ENCODE peak calls at places on chromosomes 4 and X, in five cellular contexts. Y is progenitor cell of endocrine pancreas, F is cardiac muscle cell, U is A549, K is tibial nerve. P is an unnamed sample.

GRCh38 chr4:102554988-102555387 is 53.8 kb downstream of the NFKB1 start:
- DNase-seq in Y (no peak), F (no peak), U (no peak), K (no peak), P (no peak)

GRCh38 chr4:89549907-89550306 is 242.3 kb upstream of the GPRIN3 start:
- DNase-seq in Y (no peak), F (no peak), U (no peak), K (no peak), P (no peak)

GRCh38 chrX:153926863-153927685 is 1.0 kb upstream of the ARHGAP4 start:
- DNase-seq in Y (no peak), F (no peak), U (peak; percentile 45), K (no peak), P (no peak)

GRCh38 chrX:74234829-74235228 is 69.2 kb upstream of the ZCCHC13 start:
- DNase-seq in Y (no peak), F (no peak), U (peak; percentile 27), K (no peak), P (no peak)

GRCh38 chr4:162959056-162959455 is 207.6 kb downstream of the NAF1 start:
- DNase-seq in Y (no peak), F (peak; percentile 11), U (peak; percentile 7), K (no peak), P (no peak)

GRCh38 chr4:123232439-123232838 is 164.2 kb upstream of the SPRY1 start:
- DNase-seq in Y (no peak), F (no peak), U (no peak), K (no peak), P (no peak)

GRCh38 chr4:133137571-133137970 is 11.5 kb upstream of the PCDH10 start:
- DNase-seq in Y (no peak), F (no peak), U (no peak), K (no peak), P (no peak)

GRCh38 chr4:125432078-125432477 is 117.3 kb downstream of the FAT4 start:
- DNase-seq in Y (no peak), F (peak; percentile 53), U (peak; percentile 9), K (no peak), P (no peak)

GRCh38 chr4:77538574-77539157 is 67.0 kb upstream of the CXCL13 start:
- DNase-seq in Y (no peak), F (no peak), U (peak; percentile 60), K (no peak), P (no peak)

GRCh38 chr4:1572521-1572920 is 111.6 kb downstream of the FAM53A start:
- DNase-seq in Y (no peak), F (no peak), U (no peak), K (no peak), P (no peak)

GRCh38 chr4:52713456-52713937 is 37.7 kb downstream of the ERVMER34-1 start:
- DNase-seq in Y (no peak), F (peak; percentile 47), U (no peak), K (no peak), P (no peak)

GRCh38 chr4:57220734-57221133 is 110.5 kb upstream of the IGFBP7 start:
- DNase-seq in Y (no peak), F (no peak), U (no peak), K (no peak), P (no peak)

GRCh38 chrX:48997455-48997854 is 4.6 kb downstream of the GRIPAP1 start:
- DNase-seq in Y (no peak), F (no peak), U (no peak), K (no peak), P (no peak)

GRCh38 chrX:48999030-48999429 is 3.0 kb downstream of the GRIPAP1 start:
- DNase-seq in Y (no peak), F (no peak), U (no peak), K (no peak), P (no peak)

GRCh38 chrX:48996969-48997368 is 5.1 kb downstream of the GRIPAP1 start:
- DNase-seq in Y (no peak), F (peak; percentile 47), U (no peak), K (no peak), P (no peak)

GRCh38 chrX:48997865-48998264 is 4.2 kb downstream of the GRIPAP1 start:
- DNase-seq in Y (no peak), F (no peak), U (no peak), K (no peak), P (no peak)

DNA sequence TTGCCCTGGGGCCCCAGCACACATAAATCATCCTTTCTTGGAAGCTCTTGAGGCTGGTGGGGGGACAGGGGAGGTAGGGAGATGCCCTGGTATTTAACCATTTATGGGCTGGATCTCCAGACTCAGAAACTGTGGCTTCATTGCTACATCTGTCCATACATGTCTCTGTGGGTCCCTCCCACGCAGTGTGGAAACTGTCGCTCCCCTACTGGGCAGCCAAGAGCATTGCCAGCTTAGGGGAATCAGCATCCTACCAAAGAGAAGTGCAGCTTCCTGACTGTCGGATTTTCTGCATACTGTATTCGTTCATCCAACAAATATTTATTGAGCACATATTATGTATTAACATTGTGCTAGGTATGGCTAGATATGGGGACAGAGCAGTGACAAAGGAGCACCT is 3.7 kb downstream of the GRIPAP1 start:
- DNase-seq in Y (no peak), F (no peak), U (peak; percentile 30), K (no peak), P (no peak)
- TF ChIP-seq CTCF in Y (no peak), F (no peak), U (no peak), K (no peak), P (no peak)

DNA sequence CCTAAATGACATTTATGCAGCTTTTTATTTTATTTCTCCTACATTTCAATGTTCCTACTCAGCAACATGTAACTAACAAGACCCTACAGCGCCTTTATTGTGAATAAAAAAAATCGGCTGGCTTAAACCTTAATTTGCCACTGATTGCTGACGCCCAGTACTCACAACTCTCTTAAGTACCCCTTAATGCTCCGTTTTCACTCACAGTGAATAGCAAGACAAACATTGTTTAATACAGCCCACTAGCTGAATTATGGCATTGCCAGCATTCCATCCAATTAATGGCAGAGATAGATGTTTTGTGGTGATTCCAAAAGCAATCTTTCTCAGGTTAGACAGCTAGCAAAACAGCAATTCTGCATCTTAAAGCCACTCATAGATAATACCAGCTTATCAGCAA is 61.1 kb downstream of the PPARGC1A start:
- DNase-seq in Y (no peak), F (no peak), U (no peak), K (no peak), P (no peak)
- TF ChIP-seq CTCF in Y (no peak), F (no peak), U (no peak), K (no peak), P (no peak)

GRCh38 chr4:6035786-6036185 is 17.6 kb upstream of the C4orf50 start:
- DNase-seq in Y (no peak), F (no peak), U (no peak), K (no peak), P (no peak)

GRCh38 chr4:6031831-6032230 is 13.6 kb upstream of the C4orf50 start:
- DNase-seq in Y (no peak), F (no peak), U (no peak), K (no peak), P (no peak)

GRCh38 chr4:6033381-6033780 is 15.2 kb upstream of the C4orf50 start:
- DNase-seq in Y (no peak), F (no peak), U (no peak), K (no peak), P (no peak)

GRCh38 chr4:6030679-6031078 is 12.4 kb upstream of the C4orf50 start:
- DNase-seq in Y (no peak), F (no peak), U (no peak), K (no peak), P (no peak)

GRCh38 chr4:6032249-6033244 is 14.3 kb upstream of the C4orf50 start:
- DNase-seq in Y (no peak), F (no peak), U (peak; percentile 48), K (no peak), P (no peak)
- TF ChIP-seq CTCF in Y (no peak), F (no peak), U (no peak), K (no peak), P (peak; percentile 33)

GRCh38 chr4:109977854-109978501 is 65.3 kb downstream of the EGF start:
- DNase-seq in Y (no peak), F (peak; percentile 41), U (peak; percentile 46), K (no peak), P (no peak)
- TF ChIP-seq CTCF in Y (peak; percentile 77), F (peak; percentile 64), U (peak; percentile 58), K (peak; percentile 61), P (peak; percentile 87)

GRCh38 chr4:180668732-180669131 is 1574.5 kb upstream of the TENM3 start:
- DNase-seq in Y (no peak), F (no peak), U (no peak), K (no peak), P (no peak)

GRCh38 chr4:180664766-180665368 is 1578.3 kb upstream of the TENM3 start:
- DNase-seq in Y (peak; percentile 60), F (peak; percentile 89), U (peak; percentile 81), K (peak; percentile 62), P (no peak)

GRCh38 chr4:180665481-180665880 is 1577.7 kb upstream of the TENM3 start:
- DNase-seq in Y (no peak), F (no peak), U (no peak), K (no peak), P (no peak)

GRCh38 chr4:180669637-180670036 is 1573.6 kb upstream of the TENM3 start:
- DNase-seq in Y (no peak), F (no peak), U (no peak), K (no peak), P (no peak)

GRCh38 chr4:180665994-180666818 is 1577.0 kb upstream of the TENM3 start:
- DNase-seq in Y (peak; percentile 31), F (peak; percentile 84), U (peak; percentile 46), K (no peak), P (no peak)
- TF ChIP-seq CTCF in Y (peak; percentile 82), F (peak; percentile 60), U (peak; percentile 31), K (peak; percentile 52), P (peak; percentile 83)

GRCh38 chr4:46385235-46385634 is 4.7 kb downstream of the GABRA2 start:
- DNase-seq in Y (no peak), F (no peak), U (no peak), K (no peak), P (no peak)

GRCh38 chr4:46388860-46389259 is 1.1 kb downstream of the GABRA2 start:
- DNase-seq in Y (no peak), F (no peak), U (no peak), K (no peak), P (no peak)

GRCh38 chr4:46387956-46388355 is 2.0 kb downstream of the GABRA2 start:
- DNase-seq in Y (no peak), F (no peak), U (no peak), K (no peak), P (no peak)

GRCh38 chr4:46389301-46389761 is 597 bp downstream of the GABRA2 start:
- DNase-seq in Y (peak; percentile 11), F (peak; percentile 62), U (no peak), K (no peak), P (peak; percentile 64)

DNA sequence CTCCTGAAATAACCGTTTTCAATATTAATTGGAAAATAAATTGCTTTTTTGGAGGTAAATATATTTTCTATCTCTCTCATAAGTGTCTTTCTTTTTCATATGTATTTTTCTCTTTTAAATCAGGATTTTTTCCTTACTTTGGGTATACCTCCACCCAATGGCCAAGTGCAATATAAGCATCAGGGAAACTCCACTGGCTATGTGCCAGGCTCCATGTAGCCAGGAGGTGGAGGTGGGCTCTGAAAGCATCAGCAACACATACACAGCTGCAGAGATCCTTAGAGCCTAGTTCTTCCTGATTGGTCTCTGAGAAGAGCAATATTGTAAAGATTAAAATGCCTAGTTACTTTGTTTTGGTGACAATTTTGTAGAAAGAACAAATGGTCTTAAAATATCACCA is 3.4 kb downstream of the GABRA2 start:
- DNase-seq in Y (no peak), F (peak; percentile 68), U (no peak), K (no peak), P (no peak)
- TF ChIP-seq CTCF in Y (peak; percentile 46), F (no peak), U (no peak), K (no peak), P (peak; percentile 58)

P was measured in type B pancreatic cell.